ENCODE peak calls at places on chromosomes 12 and 14, in seven cellular contexts. R is A549, S is IMR-90, H is H1, I is GM12878, T is K562, L is HepG2. P is an unnamed sample.

GRCh38 chr14:31781578-31781977 is 220.4 kb downstream of the NUBPL start:
- DNase-seq in T (no peak), I (no peak), L (no peak), R (no peak), S (no peak), H (no peak), P (no peak)

GRCh38 chr12:120914794-120915193 is 10.6 kb upstream of the SPPL3 start:
- DNase-seq in R (no peak), I (no peak), S (no peak), T (no peak), H (no peak), L (no peak), P (no peak)

GRCh38 chr14:69553221-69553620 is 21.4 kb downstream of the CCDC177 start:
- DNase-seq in I (no peak), H (no peak), S (peak; percentile 75), L (no peak), T (peak; percentile 11), R (no peak), P (no peak)

GRCh38 chr12:95963104-95963503 is 20.0 kb downstream of the AMDHD1 start:
- DNase-seq in L (no peak), T (no peak), I (no peak), R (peak; percentile 10), H (no peak), S (no peak), P (peak; percentile 18)

GRCh38 chr12:46276756-46277155 is 7.9 kb upstream of the SLC38A1 start:
- DNase-seq in R (no peak), T (no peak), L (no peak), I (no peak), S (no peak), H (no peak), P (no peak)

GRCh38 chr14:51848120-51848519 is 12.3 kb upstream of the GNG2 start:
- DNase-seq in T (no peak), H (no peak), R (no peak), S (no peak), L (no peak), I (no peak), P (no peak)

GRCh38 chr12:12017135-12017581 is 53.6 kb upstream of the BCL2L14 start:
- DNase-seq in S (no peak), T (no peak), I (no peak), R (no peak), H (no peak), L (no peak), P (no peak)

GRCh38 chr12:122204829-122205589 is 1.5 kb downstream of the B3GNT4 start:
- DNase-seq in T (no peak), R (no peak), L (no peak), S (no peak), H (no peak), I (no peak), P (no peak)

GRCh38 chr12:21336656-21337055 is 1.9 kb upstream of the SLCO1A2 start:
- DNase-seq in I (no peak), T (no peak), S (no peak), H (no peak), L (peak; percentile 29), R (no peak), P (no peak)

GRCh38 chr14:94009767-94010166 is 12.7 kb downstream of the CCDC197 start:
- DNase-seq in H (no peak), L (no peak), S (peak; percentile 63), R (no peak), I (peak; percentile 25), T (no peak), P (no peak)

GRCh38 chr14:78530078-78530477 is 359.9 kb downstream of the NRXN3 start:
- DNase-seq in R (no peak), T (peak; percentile 44), I (no peak), L (no peak), H (peak; percentile 15), S (no peak), P (no peak)

GRCh38 chr12:51521554-51522276 is 69.3 kb upstream of the SCN8A start:
- DNase-seq in L (no peak), I (no peak), S (peak; percentile 29), T (no peak), H (no peak), R (no peak), P (no peak)

GRCh38 chr12:66393890-66394289 is 91.6 kb downstream of the HELB start:
- DNase-seq in H (no peak), I (no peak), S (no peak), R (no peak), T (no peak), L (no peak), P (no peak)

GRCh38 chr14:49691031-49691430 is 1.9 kb upstream of the KLHDC1 start:
- DNase-seq in I (no peak), L (no peak), S (no peak), R (no peak), H (no peak), T (peak; percentile 65), P (no peak)

GRCh38 chr12:89983622-89984021 is 275.0 kb upstream of the ATP2B1 start:
- DNase-seq in S (no peak), R (no peak), T (no peak), L (no peak), H (no peak), I (no peak), P (no peak)

GRCh38 chr14:81855007-81855406 is 321.4 kb upstream of the SEL1L start:
- DNase-seq in R (no peak), H (no peak), L (no peak), T (no peak), S (no peak), I (no peak), P (no peak)

GRCh38 chr14:69090187-69090789 is 62.6 kb downstream of the DCAF5 start:
- DNase-seq in L (peak; percentile 33), S (peak; percentile 55), I (no peak), R (peak; percentile 35), H (no peak), T (peak; percentile 27), P (peak; percentile 45)

GRCh38 chr14:69685716-69686115 is 74.3 kb downstream of the SUSD6 start:
- DNase-seq in H (no peak), S (peak; percentile 58), L (peak; percentile 62), R (no peak), I (no peak), T (no peak), P (no peak)

GRCh38 chr12:583251-583869 is 79.9 kb downstream of the NINJ2 start:
- DNase-seq in S (no peak), H (no peak), I (no peak), R (no peak), L (peak; percentile 84), T (no peak), P (no peak)

GRCh38 chr12:9115731-9116689 is at the start of gene A2M:
- DNase-seq in R (no peak), T (no peak), I (no peak), S (no peak), L (peak; percentile 95), H (no peak), P (no peak)

GRCh38 chr12:52191841-52192791 is at the start of gene KRT80:
- DNase-seq in T (no peak), H (no peak), I (no peak), L (peak; percentile 86), S (peak; percentile 99), R (peak; percentile 99), P (peak; percentile 97)

GRCh38 chr14:77139022-77139421 is 2.6 kb downstream of the ZDHHC22 start:
- DNase-seq in L (no peak), R (no peak), S (no peak), H (no peak), T (no peak), I (no peak), P (no peak)

GRCh38 chr14:77141592-77142288 is at the start of gene ZDHHC22:
- DNase-seq in S (no peak), T (no peak), R (peak; percentile 36), L (no peak), H (no peak), I (no peak), P (no peak)

GRCh38 chr14:77140937-77141591 is 527 bp downstream of the ZDHHC22 start:
- DNase-seq in R (peak; percentile 78), S (peak; percentile 18), L (no peak), I (no peak), T (no peak), H (no peak), P (no peak)

GRCh38 chr14:77139540-77140342 is 1.9 kb downstream of the ZDHHC22 start:
- DNase-seq in S (no peak), T (peak; percentile 58), H (no peak), L (peak; percentile 29), R (peak; percentile 89), I (no peak), P (peak; percentile 27)

GRCh38 chr14:77140343-77140936 is 1.2 kb downstream of the ZDHHC22 start:
- DNase-seq in R (no peak), T (no peak), S (no peak), L (no peak), I (no peak), H (no peak), P (no peak)
- TF ChIP-seq CEBPB in R (no peak), T (no peak), S (no peak), L (no peak), I (no peak), H (no peak), P (no peak)

GRCh38 chr14:72751276-72752033 is 142.4 kb downstream of the DPF3 start:
- DNase-seq in H (no peak), L (no peak), T (no peak), R (no peak), S (peak; percentile 32), I (no peak), P (no peak)

GRCh38 chr14:72753879-72754400 is 140.0 kb downstream of the DPF3 start:
- DNase-seq in L (no peak), T (no peak), I (no peak), S (no peak), H (no peak), R (no peak), P (no peak)

GRCh38 chr14:72752034-72752412 is 141.9 kb downstream of the DPF3 start:
- DNase-seq in I (no peak), S (no peak), H (no peak), R (no peak), T (no peak), L (no peak), P (no peak)

GRCh38 chr14:72754949-72755348 is 139.0 kb downstream of the DPF3 start:
- DNase-seq in I (no peak), L (no peak), R (no peak), T (no peak), S (no peak), H (no peak), P (no peak)

GRCh38 chr14:72753044-72753710 is 140.7 kb downstream of the DPF3 start:
- DNase-seq in I (no peak), H (no peak), R (no peak), T (no peak), S (no peak), L (no peak), P (no peak)
- TF ChIP-seq CEBPB in I (no peak), H (no peak), R (no peak), T (no peak), S (no peak), L (no peak), P (no peak)

GRCh38 chr12:31506907-31507306 is 84.0 kb downstream of the DENND5B start:
- DNase-seq in T (no peak), I (no peak), R (no peak), S (peak; percentile 63), H (peak; percentile 41), L (no peak), P (no peak)
- TF ChIP-seq CEBPB in T (no peak), I (no peak), R (no peak), S (no peak), H (no peak), L (no peak), P (no peak)

DNA sequence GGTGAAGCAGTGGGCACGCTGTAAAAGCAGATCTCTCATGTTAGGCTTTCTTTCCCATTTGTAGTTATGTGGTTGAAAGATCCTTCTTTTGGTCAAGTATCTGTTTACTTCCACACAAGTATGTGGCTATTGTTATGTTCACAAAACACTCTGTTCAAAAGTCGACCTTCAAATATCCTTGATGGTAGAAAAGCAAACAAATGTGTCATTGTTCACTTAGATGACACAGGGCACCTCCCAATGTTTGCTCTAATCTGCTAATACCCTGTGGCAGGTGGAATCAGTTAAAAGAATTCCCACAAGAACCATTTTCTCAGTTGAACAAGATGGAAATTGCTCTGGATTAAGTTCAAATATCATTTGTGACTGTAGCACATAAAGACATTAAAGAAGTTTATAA is 43.6 kb upstream of the NAA30 start:
- DNase-seq in T (no peak), H (no peak), S (no peak), R (no peak), I (no peak), L (peak; percentile 87), P (no peak)
- TF ChIP-seq CEBPB in T (no peak), H (no peak), S (no peak), R (no peak), I (no peak), L (no peak), P (no peak)

P was measured in HCT116.